ENCODE peak calls at places on chromosomes 1 and 21, in four cellular contexts. One of them, this sample, is unnamed. For H3K4me1, the result is how much of the 10 kb centered on the place peaks cover.

GRCh38 chr1:15141933-15142647 is 11.5 kb upstream of the TMEM51 start:
- DNase-seq in lower lobe of right lung: no peak
- DNase-seq in mesendoderm: no peak
- DNase-seq in CD4-positive, CD25-positive, alpha-beta regulatory T cell: no peak
- DNase-seq in this sample: no peak

GRCh38 chr1:58586296-58586695 is 9.2 kb upstream of the TACSTD2 start:
- DNase-seq in CD4-positive, CD25-positive, alpha-beta regulatory T cell: no peak
- DNase-seq in mesendoderm: no peak
- DNase-seq in lower lobe of right lung: no peak
- DNase-seq in this sample: no peak

GRCh38 chr1:208093754-208094719 is 150.1 kb downstream of the PLXNA2 start:
- DNase-seq in CD4-positive, CD25-positive, alpha-beta regulatory T cell: peak
- DNase-seq in mesendoderm: peak
- DNase-seq in lower lobe of right lung: peak
- DNase-seq in this sample: peak

GRCh38 chr1:41345434-41346075 is 15.7 kb upstream of the FOXO6 start:
- DNase-seq in CD4-positive, CD25-positive, alpha-beta regulatory T cell: no peak
- DNase-seq in lower lobe of right lung: no peak
- DNase-seq in mesendoderm: no peak
- DNase-seq in this sample: no peak

GRCh38 chr21:36661511-36662309 is 37.2 kb upstream of the SIM2 start:
- DNase-seq in CD4-positive, CD25-positive, alpha-beta regulatory T cell: no peak
- DNase-seq in lower lobe of right lung: no peak
- DNase-seq in mesendoderm: peak
- DNase-seq in this sample: no peak

GRCh38 chr1:205963756-205964155 is 20.5 kb upstream of the SLC26A9 start:
- DNase-seq in lower lobe of right lung: no peak
- DNase-seq in CD4-positive, CD25-positive, alpha-beta regulatory T cell: no peak
- DNase-seq in mesendoderm: no peak
- DNase-seq in this sample: no peak

GRCh38 chr1:193558491-193559028 is 372.1 kb upstream of the B3GALT2 start:
- DNase-seq in lower lobe of right lung: no peak
- DNase-seq in mesendoderm: no peak
- DNase-seq in CD4-positive, CD25-positive, alpha-beta regulatory T cell: no peak
- DNase-seq in this sample: no peak

GRCh38 chr21:46027855-46028493 is 46.4 kb downstream of the COL6A1 start:
- DNase-seq in lower lobe of right lung: no peak
- DNase-seq in mesendoderm: no peak
- DNase-seq in CD4-positive, CD25-positive, alpha-beta regulatory T cell: no peak
- DNase-seq in this sample: peak

GRCh38 chr1:33036051-33036525 is 595 bp downstream of the AK2 start:
- DNase-seq in CD4-positive, CD25-positive, alpha-beta regulatory T cell: peak
- DNase-seq in mesendoderm: peak
- DNase-seq in lower lobe of right lung: no peak
- DNase-seq in this sample: no peak

GRCh38 chr1:21189906-21190500 is 13.3 kb upstream of the EIF4G3 start:
- DNase-seq in lower lobe of right lung: no peak
- DNase-seq in CD4-positive, CD25-positive, alpha-beta regulatory T cell: no peak
- DNase-seq in mesendoderm: no peak
- DNase-seq in this sample: peak

GRCh38 chr21:42460391-42461184 is 35.4 kb downstream of the RSPH1 start:
- DNase-seq in CD4-positive, CD25-positive, alpha-beta regulatory T cell: peak
- DNase-seq in mesendoderm: peak
- DNase-seq in lower lobe of right lung: no peak
- DNase-seq in this sample: no peak

GRCh38 chr1:104780470-104781078 is 1030.9 kb downstream of the AMY1C start:
- DNase-seq in mesendoderm: peak
- DNase-seq in lower lobe of right lung: no peak
- DNase-seq in CD4-positive, CD25-positive, alpha-beta regulatory T cell: no peak
- DNase-seq in this sample: no peak

GRCh38 chr21:25572895-25573310 is 34.4 kb downstream of the MRPL39 start:
- DNase-seq in lower lobe of right lung: no peak
- DNase-seq in mesendoderm: no peak
- DNase-seq in CD4-positive, CD25-positive, alpha-beta regulatory T cell: peak
- DNase-seq in this sample: no peak

GRCh38 chr1:31436596-31437432 is 23.8 kb downstream of the SERINC2 start:
- DNase-seq in CD4-positive, CD25-positive, alpha-beta regulatory T cell: no peak
- DNase-seq in lower lobe of right lung: no peak
- DNase-seq in mesendoderm: no peak
- DNase-seq in this sample: peak

GRCh38 chr1:198556969-198557368 is 16.5 kb upstream of the ATP6V1G3 start:
- DNase-seq in lower lobe of right lung: peak
- DNase-seq in mesendoderm: no peak
- DNase-seq in CD4-positive, CD25-positive, alpha-beta regulatory T cell: peak
- DNase-seq in this sample: no peak

GRCh38 chr1:84582802-84583587 is 8.8 kb upstream of the CTBS start:
- DNase-seq in lower lobe of right lung: no peak
- DNase-seq in mesendoderm: peak
- DNase-seq in CD4-positive, CD25-positive, alpha-beta regulatory T cell: no peak
- DNase-seq in this sample: no peak

GRCh38 chr21:46116189-46116845 is 18.4 kb downstream of the COL6A2 start:
- DNase-seq in CD4-positive, CD25-positive, alpha-beta regulatory T cell: no peak
- DNase-seq in lower lobe of right lung: peak
- DNase-seq in mesendoderm: no peak
- DNase-seq in this sample: peak

GRCh38 chr1:22428672-22429071 is 23.0 kb upstream of the ZBTB40 start:
- DNase-seq in mesendoderm: peak
- DNase-seq in lower lobe of right lung: no peak
- DNase-seq in CD4-positive, CD25-positive, alpha-beta regulatory T cell: peak
- DNase-seq in this sample: no peak

GRCh38 chr1:181704556-181704955 is 221.2 kb downstream of the CACNA1E start:
- DNase-seq in mesendoderm: peak
- DNase-seq in lower lobe of right lung: no peak
- DNase-seq in CD4-positive, CD25-positive, alpha-beta regulatory T cell: no peak
- DNase-seq in this sample: no peak

GRCh38 chr1:156926175-156926574 is 5.7 kb downstream of the LRRC71 start:
- DNase-seq in lower lobe of right lung: peak
- DNase-seq in mesendoderm: peak
- DNase-seq in CD4-positive, CD25-positive, alpha-beta regulatory T cell: no peak
- DNase-seq in this sample: no peak

GRCh38 chr1:67753776-67754525 is 69.0 kb downstream of the GADD45A start:
- DNase-seq in CD4-positive, CD25-positive, alpha-beta regulatory T cell: no peak
- DNase-seq in lower lobe of right lung: no peak
- DNase-seq in mesendoderm: no peak
- DNase-seq in this sample: no peak

GRCh38 chr1:23854568-23854967 is 13.5 kb downstream of the FUCA1 start:
- DNase-seq in CD4-positive, CD25-positive, alpha-beta regulatory T cell: no peak
- DNase-seq in lower lobe of right lung: no peak
- DNase-seq in mesendoderm: peak
- DNase-seq in this sample: no peak

GRCh38 chr1:208351838-208352237 is 107.7 kb upstream of the PLXNA2 start:
- DNase-seq in mesendoderm: peak
- DNase-seq in CD4-positive, CD25-positive, alpha-beta regulatory T cell: no peak
- DNase-seq in lower lobe of right lung: no peak
- DNase-seq in this sample: no peak

GRCh38 chr1:168397806-168398205 is 117.1 kb downstream of the TBX19 start:
- DNase-seq in CD4-positive, CD25-positive, alpha-beta regulatory T cell: no peak
- DNase-seq in lower lobe of right lung: no peak
- DNase-seq in mesendoderm: no peak
- DNase-seq in this sample: no peak

GRCh38 chr21:20739421-20739820 is 258.8 kb upstream of the NCAM2 start:
- DNase-seq in mesendoderm: peak
- DNase-seq in CD4-positive, CD25-positive, alpha-beta regulatory T cell: no peak
- DNase-seq in lower lobe of right lung: no peak
- DNase-seq in this sample: no peak

GRCh38 chr21:27722095-27722494 is 755.2 kb upstream of the ADAMTS5 start:
- DNase-seq in CD4-positive, CD25-positive, alpha-beta regulatory T cell: no peak
- DNase-seq in lower lobe of right lung: no peak
- DNase-seq in mesendoderm: peak
- DNase-seq in this sample: no peak

GRCh38 chr21:28336299-28336698 is 656.4 kb downstream of the LTN1 start:
- DNase-seq in CD4-positive, CD25-positive, alpha-beta regulatory T cell: no peak
- DNase-seq in lower lobe of right lung: no peak
- DNase-seq in mesendoderm: peak
- DNase-seq in this sample: no peak

GRCh38 chr1:119544165-119544762 is 37.3 kb downstream of the HSD3B1 start:
- DNase-seq in CD4-positive, CD25-positive, alpha-beta regulatory T cell: no peak
- DNase-seq in lower lobe of right lung: no peak
- DNase-seq in mesendoderm: peak
- DNase-seq in this sample: no peak

DNA sequence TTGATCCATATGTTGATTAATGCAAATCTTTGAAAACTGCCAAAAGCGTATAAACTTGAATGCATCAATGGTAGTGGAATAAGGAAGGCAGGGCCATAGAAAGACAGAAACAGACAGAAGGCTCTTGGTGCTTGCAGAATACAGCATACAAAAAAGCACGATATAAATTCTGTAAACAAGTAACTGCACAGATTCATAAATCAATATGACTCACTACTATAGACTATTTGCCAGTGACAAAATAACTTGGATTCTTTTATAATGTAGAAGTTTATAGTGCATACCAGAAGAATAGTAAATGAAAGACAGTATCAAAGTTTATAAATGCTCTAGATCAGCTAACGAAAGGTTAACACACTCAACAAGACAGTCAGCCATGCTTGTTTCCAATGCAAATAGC is 349.6 kb downstream of the PTBP2 start:
- DNase-seq in lower lobe of right lung: no peak
- DNase-seq in mesendoderm: no peak
- DNase-seq in CD4-positive, CD25-positive, alpha-beta regulatory T cell: no peak
- DNase-seq in this sample: no peak
- H3K4me1 ChIP-seq in lower lobe of right lung: under half
- H3K4me1 ChIP-seq in mesendoderm: under half
- H3K4me1 ChIP-seq in CD4-positive, CD25-positive, alpha-beta regulatory T cell: under half
- H3K4me1 ChIP-seq in this sample: under half

GRCh38 chr1:234530641-234531040 is 51.7 kb upstream of the TARBP1 start:
- DNase-seq in lower lobe of right lung: no peak
- DNase-seq in CD4-positive, CD25-positive, alpha-beta regulatory T cell: no peak
- DNase-seq in mesendoderm: no peak
- DNase-seq in this sample: peak
- H3K4me1 ChIP-seq in lower lobe of right lung: half or more
- H3K4me1 ChIP-seq in CD4-positive, CD25-positive, alpha-beta regulatory T cell: under half
- H3K4me1 ChIP-seq in mesendoderm: under half
- H3K4me1 ChIP-seq in this sample: half or more

DNA sequence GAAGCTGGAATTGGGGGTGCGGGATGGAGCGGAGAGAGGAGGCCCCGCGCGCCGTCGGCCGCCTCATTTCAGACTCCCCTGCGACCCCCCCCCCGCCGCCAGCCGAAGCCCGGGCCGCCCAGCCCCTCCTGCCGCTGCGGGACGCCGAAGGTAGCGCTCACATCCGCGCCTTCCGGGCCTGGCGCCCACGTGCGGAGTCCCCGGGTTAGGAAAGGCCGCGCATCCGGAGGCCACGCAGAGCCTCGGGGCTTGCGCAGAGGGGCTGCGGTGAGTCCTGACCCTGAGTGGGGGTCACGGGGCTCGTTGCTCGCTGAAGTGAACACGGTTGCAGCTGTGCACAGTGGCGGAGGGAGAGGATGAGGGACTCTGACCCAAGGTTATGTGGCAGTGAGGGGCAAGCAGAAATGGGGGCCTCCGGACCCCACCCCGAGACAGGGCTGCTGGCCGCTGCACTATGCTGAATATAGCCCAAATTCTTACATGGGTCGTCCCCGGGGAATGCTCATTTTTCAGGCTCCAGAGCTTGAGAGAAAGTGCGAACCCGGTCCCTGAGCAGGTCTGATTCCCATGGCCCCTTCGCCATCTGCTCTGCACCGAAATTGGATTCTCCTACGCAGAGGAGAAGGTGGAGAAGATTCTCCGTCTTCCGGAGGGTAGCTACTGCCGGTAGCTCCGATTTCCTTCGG is 691 bp upstream of the ZNF496 start:
- DNase-seq in CD4-positive, CD25-positive, alpha-beta regulatory T cell: peak
- DNase-seq in lower lobe of right lung: peak
- DNase-seq in mesendoderm: peak
- DNase-seq in this sample: peak
- H3K4me1 ChIP-seq in CD4-positive, CD25-positive, alpha-beta regulatory T cell: under half
- H3K4me1 ChIP-seq in lower lobe of right lung: under half
- H3K4me1 ChIP-seq in mesendoderm: under half
- H3K4me1 ChIP-seq in this sample: under half

GRCh38 chr1:112465122-112465521 is 43.6 kb upstream of the WNT2B start:
- DNase-seq in lower lobe of right lung: no peak
- DNase-seq in CD4-positive, CD25-positive, alpha-beta regulatory T cell: no peak
- DNase-seq in mesendoderm: no peak
- DNase-seq in this sample: no peak
- H3K4me1 ChIP-seq in lower lobe of right lung: under half
- H3K4me1 ChIP-seq in CD4-positive, CD25-positive, alpha-beta regulatory T cell: under half
- H3K4me1 ChIP-seq in mesendoderm: under half
- H3K4me1 ChIP-seq in this sample: under half

GRCh38 chr1:43867946-43868740 is 65.5 kb upstream of the ARTN start:
- DNase-seq in lower lobe of right lung: no peak
- DNase-seq in CD4-positive, CD25-positive, alpha-beta regulatory T cell: no peak
- DNase-seq in mesendoderm: no peak
- DNase-seq in this sample: no peak
- H3K4me1 ChIP-seq in lower lobe of right lung: under half
- H3K4me1 ChIP-seq in CD4-positive, CD25-positive, alpha-beta regulatory T cell: under half
- H3K4me1 ChIP-seq in mesendoderm: under half
- H3K4me1 ChIP-seq in this sample: under half

GRCh38 chr1:11144563-11145256 is 44.4 kb upstream of the ANGPTL7 start:
- DNase-seq in CD4-positive, CD25-positive, alpha-beta regulatory T cell: no peak
- DNase-seq in lower lobe of right lung: no peak
- DNase-seq in mesendoderm: no peak
- DNase-seq in this sample: no peak

GRCh38 chr1:11143907-11144306 is 44.2 kb upstream of the EXOSC10 start:
- DNase-seq in CD4-positive, CD25-positive, alpha-beta regulatory T cell: no peak
- DNase-seq in mesendoderm: no peak
- DNase-seq in lower lobe of right lung: no peak
- DNase-seq in this sample: no peak

GRCh38 chr1:11147371-11147770 is 41.8 kb upstream of the ANGPTL7 start:
- DNase-seq in CD4-positive, CD25-positive, alpha-beta regulatory T cell: no peak
- DNase-seq in mesendoderm: peak
- DNase-seq in lower lobe of right lung: no peak
- DNase-seq in this sample: no peak

GRCh38 chr1:11143401-11143800 is 43.7 kb upstream of the EXOSC10 start:
- DNase-seq in CD4-positive, CD25-positive, alpha-beta regulatory T cell: no peak
- DNase-seq in lower lobe of right lung: no peak
- DNase-seq in mesendoderm: no peak
- DNase-seq in this sample: no peak

DNA sequence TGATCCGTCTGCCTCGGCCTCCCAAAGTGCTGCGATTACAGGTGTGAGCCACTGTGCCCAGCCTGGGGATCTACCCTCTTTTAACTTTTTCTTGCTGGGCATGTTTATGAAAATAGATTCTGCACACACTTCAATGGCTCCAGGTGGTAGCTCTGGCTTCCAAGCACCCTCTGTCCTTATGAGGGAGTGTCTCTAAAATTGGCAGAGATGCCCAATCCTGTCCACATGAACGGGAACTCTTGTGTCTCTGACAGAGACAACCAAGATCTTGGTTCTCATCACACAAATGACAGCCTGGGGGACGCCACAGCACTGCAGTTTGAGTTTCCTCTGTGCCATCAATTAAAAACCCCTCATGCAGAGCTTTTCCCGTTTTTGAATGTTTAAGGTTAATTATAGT is 43.4 kb upstream of the ANGPTL7 start:
- DNase-seq in mesendoderm: no peak
- DNase-seq in lower lobe of right lung: no peak
- DNase-seq in CD4-positive, CD25-positive, alpha-beta regulatory T cell: no peak
- DNase-seq in this sample: no peak
- H3K4me1 ChIP-seq in mesendoderm: under half
- H3K4me1 ChIP-seq in lower lobe of right lung: under half
- H3K4me1 ChIP-seq in CD4-positive, CD25-positive, alpha-beta regulatory T cell: under half
- H3K4me1 ChIP-seq in this sample: under half

This sample was measured in sigmoid colon.